ENCODE peak calls at places on chromosomes 16 and 17, in eight cellular contexts. K is OCI-LY7, N is body of pancreas, E is A673, G is esophagus squamous epithelium, Q is lung, W is heart left ventricle, L is fibroblast of lung. M is an unnamed sample.
A peak's percentile ranks its signal among the peaks of the same experiment; 100 is the strongest.

GRCh38 chr17:2883544-2884203 is 87.4 kb downstream of the RAP1GAP2 start:
- DNase-seq in N (peak; percentile 76), G (no peak), Q (no peak), E (peak; percentile 15), K (no peak), L (peak; percentile 59), W (no peak), M (no peak)

GRCh38 chr16:49855280-49855821 is 561 bp downstream of the ZNF423 start:
- DNase-seq in Q (peak; percentile 78), W (peak; percentile 93), K (peak; percentile 65), E (peak; percentile 87), G (no peak), N (peak; percentile 90), L (peak; percentile 78), M (peak; percentile 90)

GRCh38 chr16:83900611-83901010 is 1.7 kb downstream of the MLYCD start:
- DNase-seq in Q (no peak), G (no peak), W (no peak), E (no peak), K (no peak), L (peak; percentile 10), N (no peak), M (no peak)

GRCh38 chr16:31080035-31080629 is 5.9 kb downstream of the ZNF646 start:
- DNase-seq in L (no peak), Q (no peak), E (no peak), K (no peak), G (no peak), N (no peak), W (no peak), M (no peak)

GRCh38 chr17:66466933-66467367 is 164.5 kb downstream of the PRKCA start:
- DNase-seq in G (no peak), K (no peak), W (no peak), Q (peak; percentile 47), N (no peak), L (peak; percentile 100), E (peak; percentile 89), M (no peak)

GRCh38 chr17:35726609-35727460 is 4.6 kb upstream of the RASL10B start:
- DNase-seq in L (peak; percentile 76), W (peak; percentile 78), E (peak; percentile 76), K (peak; percentile 34), Q (no peak), G (no peak), N (peak; percentile 50), M (no peak)

GRCh38 chr16:50284131-50284911 is 18.0 kb downstream of the ADCY7 start:
- DNase-seq in G (no peak), E (no peak), L (no peak), K (peak; percentile 59), N (no peak), Q (peak; percentile 54), W (peak; percentile 66), M (no peak)

GRCh38 chr16:50570354-50570753 is 22.2 kb downstream of the NKD1 start:
- DNase-seq in E (no peak), N (no peak), G (no peak), L (no peak), W (no peak), Q (no peak), K (no peak), M (no peak)

GRCh38 chr17:76529643-76530488 is 7.6 kb downstream of the CYGB start:
- DNase-seq in W (peak; percentile 95), N (peak; percentile 44), E (peak; percentile 44), G (no peak), K (peak; percentile 39), Q (peak; percentile 72), L (peak; percentile 36), M (peak; percentile 89)

GRCh38 chr17:40314557-40314953 is 5.6 kb downstream of the RARA start:
- DNase-seq in E (peak; percentile 85), Q (peak; percentile 94), K (no peak), L (peak; percentile 92), G (no peak), N (peak; percentile 87), W (peak; percentile 93), M (peak; percentile 96)

GRCh38 chr17:70655179-70655578 is 485.8 kb downstream of the KCNJ2 start:
- DNase-seq in L (no peak), W (no peak), G (no peak), N (no peak), Q (no peak), K (no peak), E (no peak), M (no peak)

GRCh38 chr16:83517398-83517797 is 290.4 kb upstream of the HSBP1 start:
- DNase-seq in Q (no peak), L (no peak), W (no peak), G (no peak), K (no peak), E (no peak), N (no peak), M (no peak)

GRCh38 chr17:39631403-39631802 is 4.7 kb downstream of the PPP1R1B start:
- DNase-seq in K (no peak), E (no peak), N (no peak), G (no peak), L (no peak), Q (no peak), W (no peak), M (no peak)

GRCh38 chr16:65655802-65656201 is 533.9 kb upstream of the CDH11 start:
- DNase-seq in L (no peak), Q (no peak), K (no peak), G (no peak), E (peak; percentile 82), N (no peak), W (no peak), M (no peak)

GRCh38 chr16:54143934-54144333 is 142.7 kb downstream of the IRX3 start:
- DNase-seq in W (no peak), K (no peak), G (no peak), Q (no peak), N (no peak), L (no peak), E (no peak), M (no peak)

GRCh38 chr17:57295526-57296023 is 39.3 kb downstream of the MSI2 start:
- DNase-seq in E (peak; percentile 80), N (no peak), K (no peak), L (peak; percentile 82), W (no peak), G (no peak), Q (no peak), M (no peak)

GRCh38 chr17:18980682-18981384 is 23.7 kb downstream of the FAM83G start:
- DNase-seq in N (no peak), K (no peak), E (no peak), L (peak; percentile 70), G (no peak), W (no peak), Q (no peak), M (no peak)

GRCh38 chr17:75557075-75557851 is 30.3 kb upstream of the MYO15B start:
- DNase-seq in L (peak; percentile 45), E (no peak), Q (peak; percentile 78), N (peak; percentile 98), G (no peak), K (no peak), W (no peak), M (no peak)

GRCh38 chr17:48258317-48258716 is 150.8 kb downstream of the SNX11 start:
- DNase-seq in W (no peak), E (no peak), G (no peak), Q (no peak), N (no peak), L (no peak), K (no peak), M (no peak)

GRCh38 chr17:48262982-48263586 is 155.5 kb downstream of the SNX11 start:
- DNase-seq in K (peak; percentile 33), W (no peak), G (no peak), N (no peak), Q (no peak), E (peak; percentile 46), L (no peak), M (no peak)

GRCh38 chr17:48259710-48260291 is 152.2 kb downstream of the SNX11 start:
- DNase-seq in E (peak; percentile 64), N (peak; percentile 26), W (no peak), Q (no peak), K (peak; percentile 41), L (peak; percentile 16), G (no peak), M (no peak)

GRCh38 chr17:48261297-48261880 is 153.8 kb downstream of the SNX11 start:
- DNase-seq in Q (no peak), G (no peak), W (no peak), E (peak; percentile 58), K (peak; percentile 38), L (no peak), N (no peak), M (no peak)
- TF ChIP-seq CTCF in Q (no peak), G (peak; percentile 10), W (peak; percentile 10), E (peak; percentile 80), K (peak; percentile 81), L (peak; percentile 76), N (peak; percentile 9), M (no peak)

GRCh38 chr17:41583137-41584127 is 3.3 kb downstream of the KRT14 start:
- DNase-seq in K (no peak), E (no peak), N (peak; percentile 31), L (no peak), Q (no peak), W (no peak), G (no peak), M (no peak)
- H3K27ac ChIP-seq in K (no peak overlapping the region), E (no peak overlapping the region), N (no peak overlapping the region), L (no peak overlapping the region), Q (no peak overlapping the region), W (no peak overlapping the region), G (peak overlapping the region; percentile 81), M (no peak overlapping the region)

DNA sequence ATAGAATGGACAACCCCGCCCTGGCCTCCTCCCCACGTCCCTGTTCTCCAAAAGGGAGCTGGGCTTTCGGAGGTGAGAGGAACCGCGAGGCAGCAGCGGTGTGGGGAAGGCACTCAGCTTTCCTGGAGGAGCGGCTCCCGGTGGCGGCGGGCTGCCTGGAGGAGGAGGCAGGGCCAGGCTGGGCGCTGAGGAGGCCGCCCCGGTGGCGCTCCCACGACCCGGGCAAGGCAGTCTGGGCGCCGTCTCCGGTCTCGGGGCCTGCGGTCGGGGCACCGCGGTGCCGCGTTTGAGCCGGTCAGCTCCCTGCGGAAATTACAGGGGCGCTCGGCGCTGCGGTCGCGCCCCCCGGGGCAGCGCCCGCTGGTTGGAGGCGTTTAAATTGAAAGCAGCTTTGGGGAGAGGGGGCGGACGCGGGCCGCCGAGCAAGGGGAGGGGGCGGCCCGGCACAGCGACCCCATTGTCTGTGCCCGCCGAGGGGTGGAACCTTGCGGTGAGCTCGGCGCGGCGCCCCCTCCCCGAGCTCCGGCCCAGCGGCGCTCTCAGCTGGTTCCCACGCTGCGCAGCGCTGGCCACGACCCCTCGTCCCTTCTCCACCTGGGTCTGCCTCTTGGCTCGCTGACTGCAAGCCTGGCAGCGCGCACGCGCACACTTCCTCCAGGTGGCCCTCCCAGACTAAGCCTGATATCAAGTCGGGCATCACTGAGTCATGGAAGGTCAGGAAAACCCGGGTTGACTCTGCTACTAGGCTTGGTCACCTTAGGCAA is 58.7 kb upstream of the DLX4 start:
- DNase-seq in E (no peak), L (peak; percentile 12), K (no peak), W (no peak), N (no peak), G (no peak), Q (no peak), M (no peak)
- H3K4me3 ChIP-seq in E (no peak overlapping the region), L (no peak overlapping the region), K (no peak overlapping the region), W (no peak overlapping the region), N (no peak overlapping the region), G (peak overlapping the region; percentile 25), Q (no peak overlapping the region), M (no peak overlapping the region)

DNA sequence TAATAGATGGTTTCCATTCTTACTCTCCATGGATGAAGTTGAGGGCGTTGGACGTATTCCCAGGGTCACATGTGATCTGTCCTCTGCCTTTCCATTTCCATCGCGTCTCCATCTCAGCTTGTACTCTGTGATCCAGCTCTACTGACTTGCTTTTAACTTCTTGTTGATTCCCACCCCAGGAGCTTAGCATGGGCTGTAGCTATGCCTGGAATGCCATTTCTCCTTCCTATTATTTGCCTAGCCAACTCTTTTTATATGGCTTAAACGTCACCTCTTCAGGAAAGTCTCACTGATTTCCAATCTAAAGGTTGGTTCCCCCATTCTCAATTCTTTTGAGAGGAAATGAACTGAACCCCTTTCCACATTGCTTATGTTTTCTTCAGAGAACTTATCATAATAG is 475.9 kb downstream of the XYLT1 start:
- DNase-seq in G (no peak), L (no peak), Q (no peak), W (no peak), K (no peak), N (no peak), E (no peak), M (no peak)
- TF ChIP-seq CTCF in G (no peak), L (no peak), Q (no peak), W (no peak), K (no peak), N (no peak), E (no peak), M (no peak)

M was measured in coronary artery.